ENCODE peak calls at places on chromosomes 6 and 20, in six cellular contexts. S, D, Q, K, E and X are unnamed samples.

GRCh38 chr6:139135578-139136545 is 982 bp downstream of the HECA start:
- DNase-seq in K (peak), Q (no peak), S (peak), D (peak), E (no peak), X (peak)

GRCh38 chr6:52155791-52156576 is 30.2 kb upstream of the IL17A start:
- DNase-seq in K (no peak), E (peak), Q (no peak), S (no peak), D (no peak), X (peak)

GRCh38 chr20:1377341-1377871 is 15.4 kb downstream of the FKBP1A start:
- DNase-seq in Q (no peak), S (no peak), E (no peak), K (no peak), D (no peak), X (peak)

GRCh38 chr6:13247627-13248026 is 80.7 kb downstream of the TBC1D7 start:
- DNase-seq in K (no peak), E (no peak), Q (no peak), D (no peak), S (no peak), X (no peak)

GRCh38 chr20:58619847-58620431 is 31.1 kb upstream of the STX16 start:
- DNase-seq in Q (no peak), E (no peak), D (no peak), S (no peak), K (no peak), X (no peak)

GRCh38 chr6:106739387-106739786 is 110.0 kb downstream of the QRSL1 start:
- DNase-seq in S (peak), K (peak), D (no peak), E (no peak), Q (no peak), X (no peak)

GRCh38 chr20:17614176-17614811 is 44.4 kb downstream of the DSTN start:
- DNase-seq in Q (no peak), K (peak), E (no peak), S (peak), D (peak), X (peak)

GRCh38 chr6:167703347-167703746 is 123.4 kb upstream of the AFDN start:
- DNase-seq in D (no peak), K (no peak), Q (no peak), S (no peak), E (no peak), X (no peak)

GRCh38 chr6:72650081-72650745 is 28.3 kb downstream of the KCNQ5 start:
- DNase-seq in K (no peak), Q (no peak), D (no peak), S (no peak), E (no peak), X (no peak)

GRCh38 chr20:12252793-12253192 is 335.1 kb downstream of the BTBD3 start:
- DNase-seq in Q (no peak), D (no peak), K (no peak), E (no peak), S (no peak), X (no peak)

GRCh38 chr20:15440249-15440820 is 1102.9 kb upstream of the FLRT3 start:
- DNase-seq in D (no peak), K (no peak), Q (no peak), E (no peak), S (no peak), X (no peak)

GRCh38 chr20:11153819-11154218 is 480.0 kb upstream of the JAG1 start:
- DNase-seq in K (no peak), E (no peak), D (no peak), S (no peak), Q (no peak), X (no peak)

GRCh38 chr6:50843842-50844241 is 25.2 kb downstream of the TFAP2B start:
- DNase-seq in D (no peak), Q (no peak), K (no peak), E (no peak), S (peak), X (no peak)

GRCh38 chr6:163494279-163494727 is 79.8 kb downstream of the QKI start:
- DNase-seq in E (no peak), D (no peak), Q (no peak), K (no peak), S (no peak), X (no peak)

GRCh38 chr20:3183896-3184295 is 10.5 kb upstream of the LZTS3 start:
- DNase-seq in E (no peak), Q (no peak), D (no peak), S (no peak), K (no peak), X (no peak)

GRCh38 chr6:125191916-125192609 is 38.5 kb downstream of the TPD52L1 start:
- DNase-seq in S (no peak), D (peak), E (peak), Q (no peak), K (peak), X (peak)

GRCh38 chr6:77638129-77638830 is 14.6 kb upstream of the MEI4 start:
- DNase-seq in D (no peak), S (no peak), Q (no peak), K (no peak), E (no peak), X (no peak)

GRCh38 chr6:158869010-158869603 is 49.9 kb upstream of the EZR start:
- DNase-seq in S (no peak), D (no peak), Q (no peak), E (peak), K (no peak), X (no peak)

GRCh38 chr6:111427341-111428116 is 55.5 kb downstream of the REV3L start:
- DNase-seq in D (no peak), K (no peak), E (peak), S (no peak), Q (peak), X (peak)

GRCh38 chr6:15065603-15066002 is 180.3 kb upstream of the JARID2 start:
- DNase-seq in S (no peak), E (no peak), K (no peak), D (no peak), Q (no peak), X (no peak)

GRCh38 chr6:113859349-113860164 is 2.4 kb downstream of the MARCKS start:
- DNase-seq in E (no peak), Q (no peak), K (no peak), D (peak), S (peak), X (peak)

GRCh38 chr6:87808005-87808757 is 106.1 kb upstream of the AKIRIN2 start:
- DNase-seq in Q (no peak), S (no peak), D (no peak), E (no peak), K (no peak), X (no peak)

GRCh38 chr20:55116598-55116997 is 641.2 kb downstream of the DOK5 start:
- DNase-seq in S (no peak), D (no peak), Q (no peak), E (no peak), K (no peak), X (no peak)

GRCh38 chr20:11686900-11687543 is 230.7 kb upstream of the BTBD3 start:
- DNase-seq in E (no peak), D (peak), S (peak), K (no peak), Q (no peak), X (no peak)

GRCh38 chr20:23880426-23880825 is 878 bp upstream of the CST5 start:
- DNase-seq in K (no peak), Q (no peak), E (no peak), D (no peak), S (no peak), X (no peak)

GRCh38 chr20:38840053-38840893 is 34.8 kb downstream of the PPP1R16B start:
- DNase-seq in E (no peak), Q (no peak), S (no peak), D (peak), K (no peak), X (no peak)

GRCh38 chr6:111605100-111605748 is 454 bp downstream of the TRAF3IP2 start:
- DNase-seq in S (no peak), Q (peak), E (no peak), K (peak), D (peak), X (peak)

GRCh38 chr6:29529956-29530355 is 29.6 kb downstream of the UBD start:
- DNase-seq in S (no peak), D (no peak), Q (no peak), K (no peak), E (no peak), X (no peak)

GRCh38 chr20:59571591-59572314 is 32.6 kb upstream of the PHACTR3 start:
- DNase-seq in E (no peak), K (peak), D (peak), Q (peak), S (no peak), X (peak)

GRCh38 chr20:1533059-1533458 is 24.4 kb downstream of the SIRPD start:
- DNase-seq in S (no peak), E (no peak), D (no peak), K (no peak), Q (no peak), X (no peak)

GRCh38 chr6:25576920-25577319 is 75.1 kb upstream of the SCGN start:
- DNase-seq in Q (no peak), K (no peak), D (no peak), E (no peak), S (no peak), X (no peak)

GRCh38 chr6:15351631-15352030 is 105.8 kb downstream of the JARID2 start:
- DNase-seq in E (no peak), D (peak), Q (peak), K (peak), S (no peak), X (no peak)

GRCh38 chr6:26232950-26233607 is 131.9 kb upstream of the BTN3A2 start:
- DNase-seq in Q (no peak), K (no peak), D (no peak), E (no peak), S (no peak), X (no peak)

GRCh38 chr6:168060521-168060931 is 18.5 kb downstream of the FRMD1 start:
- DNase-seq in K (no peak), Q (peak), E (no peak), D (peak), S (peak), X (no peak)

GRCh38 chr20:19071902-19072498 is 140.4 kb upstream of the SLC24A3 start:
- DNase-seq in K (no peak), E (no peak), Q (no peak), S (no peak), D (no peak), X (no peak)

GRCh38 chr6:37987008-37987407 is 167.5 kb downstream of the ZFAND3 start:
- DNase-seq in Q (no peak), K (no peak), E (no peak), D (no peak), S (no peak), X (no peak)

GRCh38 chr6:144955853-144956252 is 670.7 kb downstream of the UTRN start:
- DNase-seq in K (no peak), S (no peak), Q (no peak), D (no peak), E (no peak), X (no peak)

GRCh38 chr6:157688960-157689599 is 134.0 kb upstream of the SNX9 start:
- DNase-seq in D (no peak), E (no peak), Q (no peak), K (no peak), S (no peak), X (no peak)
- TF ChIP-seq CTCF in D (peak), E (no peak), Q (peak), K (no peak), S (no peak), X (no peak)

DNA sequence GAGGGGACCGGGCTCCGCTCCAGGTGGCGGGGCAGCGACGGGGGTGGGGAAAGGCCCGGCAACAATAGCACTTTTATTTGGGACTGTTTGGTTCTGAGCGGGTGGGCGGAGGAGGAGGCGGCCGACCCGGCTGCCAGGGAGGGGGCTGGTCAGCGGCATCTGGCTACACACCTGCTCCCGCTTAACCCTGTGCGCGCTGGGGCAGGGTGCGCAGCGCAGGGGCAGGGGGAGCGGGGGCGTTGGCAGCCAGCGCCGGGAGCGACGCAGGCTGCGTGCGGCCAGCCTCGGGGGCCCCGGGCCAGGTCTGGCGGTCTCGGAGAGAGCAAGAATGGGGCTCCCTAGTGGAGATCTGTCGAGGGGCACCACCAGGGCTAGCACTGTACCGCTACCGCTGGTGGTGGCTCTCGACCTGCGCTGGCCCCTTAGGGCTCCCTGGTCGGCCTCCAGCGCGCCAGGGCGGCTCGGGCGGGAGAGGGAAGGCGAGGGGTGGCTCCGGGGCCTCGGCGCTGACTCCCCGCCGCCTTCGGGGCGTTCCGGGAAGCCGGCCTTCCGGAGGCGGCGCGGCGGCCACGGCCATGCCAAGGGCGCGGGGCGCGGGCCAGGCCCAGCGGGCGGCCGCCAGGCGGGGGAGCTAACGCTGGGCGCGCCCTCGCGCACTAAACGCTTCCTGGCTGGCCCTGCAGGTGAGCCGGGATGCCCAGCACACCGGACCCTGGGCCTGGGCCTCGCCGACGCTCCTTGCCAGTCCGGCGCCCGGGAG is 92.4 kb downstream of the NCR2 start:
- DNase-seq in Q (no peak), K (peak), S (peak), E (no peak), D (peak), X (peak)
- TF ChIP-seq CTCF in Q (no peak), K (no peak), S (no peak), E (no peak), D (peak), X (no peak)

GRCh38 chr6:44245912-44246662 is 814 bp upstream of the HSP90AB1 start:
- DNase-seq in D (peak), Q (peak), S (peak), K (peak), E (no peak), X (peak)
- TF ChIP-seq CTCF in D (peak), Q (peak), S (no peak), K (no peak), E (no peak), X (peak)

GRCh38 chr20:50191065-50191565 is 485 bp downstream of the CEBPB start:
- DNase-seq in S (no peak), K (peak), Q (no peak), D (no peak), E (no peak), X (peak)

GRCh38 chr20:50190251-50191064 is at the start of gene CEBPB:
- DNase-seq in D (peak), E (no peak), Q (peak), S (peak), K (peak), X (peak)

GRCh38 chr20:50193169-50193850 is 2.7 kb downstream of the CEBPB start:
- DNase-seq in Q (no peak), E (no peak), S (no peak), K (no peak), D (no peak), X (no peak)

GRCh38 chr20:50192364-50193168 is 1.9 kb downstream of the CEBPB start:
- DNase-seq in K (peak), E (peak), S (peak), D (peak), Q (peak), X (peak)

GRCh38 chr20:50191566-50192363 is 1.1 kb downstream of the CEBPB start:
- DNase-seq in E (peak), S (peak), D (peak), K (no peak), Q (no peak), X (peak)
- TF ChIP-seq CTCF in E (peak), S (peak), D (no peak), K (no peak), Q (no peak), X (peak)

GRCh38 chr20:62401331-62401779 is 5.7 kb downstream of the CABLES2 start:
- DNase-seq in Q (no peak), S (no peak), E (no peak), K (no peak), D (no peak), X (no peak)
- TF ChIP-seq CTCF in Q (no peak), S (no peak), E (no peak), K (no peak), D (no peak), X (no peak)

GRCh38 chr20:5570031-5570430 is 180.2 kb upstream of the SHLD1 start:
- DNase-seq in D (no peak), S (no peak), K (no peak), E (no peak), Q (no peak), X (no peak)

GRCh38 chr20:5567644-5568043 is 182.6 kb upstream of the SHLD1 start:
- DNase-seq in E (no peak), D (no peak), S (no peak), K (no peak), Q (no peak), X (no peak)

GRCh38 chr20:5570442-5570841 is 179.8 kb upstream of the SHLD1 start:
- DNase-seq in S (no peak), D (no peak), K (no peak), E (no peak), Q (no peak), X (no peak)

DNA sequence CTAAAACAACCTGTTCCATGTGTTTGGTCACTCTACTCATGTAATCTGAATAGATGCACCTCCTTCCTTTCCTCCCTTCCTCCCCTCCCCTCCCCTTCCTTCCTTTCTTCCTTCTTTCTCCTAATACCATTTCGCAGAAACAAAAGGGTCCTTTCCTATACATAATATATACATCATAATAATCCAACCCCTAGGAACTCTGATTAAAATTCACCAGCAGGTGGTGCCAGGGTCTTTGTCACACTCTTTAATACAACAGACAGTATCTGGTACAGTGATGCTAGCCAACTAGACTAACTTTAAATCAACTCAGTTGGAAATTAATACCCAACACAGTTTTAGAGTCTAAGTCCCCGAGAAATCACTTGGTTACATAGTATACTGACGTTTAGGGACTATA is 181.2 kb upstream of the SHLD1 start:
- DNase-seq in D (no peak), S (no peak), E (no peak), K (no peak), Q (no peak), X (peak)
- TF ChIP-seq CTCF in D (peak), S (no peak), E (peak), K (peak), Q (peak), X (peak)

GRCh38 chr6:119979862-119980261 is 630.3 kb upstream of the MAN1A1 start:
- DNase-seq in K (no peak), S (no peak), E (no peak), D (no peak), Q (no peak), X (no peak)
- TF ChIP-seq CTCF in K (no peak), S (no peak), E (peak), D (no peak), Q (peak), X (no peak)

DNA sequence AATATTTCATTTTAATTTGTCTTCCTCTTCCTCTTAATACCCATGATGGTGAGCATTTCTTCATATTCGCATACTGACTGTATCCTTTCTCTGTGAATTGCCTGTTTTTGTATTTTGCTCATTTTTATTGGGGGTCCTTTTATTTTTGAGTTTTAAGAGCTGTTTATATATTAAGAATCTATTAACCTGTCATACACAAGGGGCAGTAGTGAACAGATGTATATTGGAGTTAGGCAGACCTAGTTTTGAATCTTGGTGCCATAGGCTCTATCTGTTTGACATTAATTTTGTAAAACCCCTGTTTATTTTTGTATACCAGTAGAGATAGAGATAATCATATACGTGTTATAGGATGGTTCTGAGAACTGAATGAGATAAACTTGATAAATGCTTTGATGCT is 3.1 kb upstream of the WFDC5 start:
- DNase-seq in E (no peak), D (no peak), Q (no peak), K (no peak), S (no peak), X (no peak)
- TF ChIP-seq CTCF in E (no peak), D (no peak), Q (no peak), K (no peak), S (no peak), X (no peak)

GRCh38 chr20:9323622-9324021 is 190.8 kb upstream of the LAMP5 start:
- DNase-seq in S (no peak), Q (no peak), K (no peak), E (no peak), D (no peak), X (no peak)
- TF ChIP-seq CTCF in S (no peak), Q (peak), K (no peak), E (peak), D (no peak), X (no peak)